ENCODE peak calls at places on chromosome 15, in eight cellular contexts. Y, B, S, R, X, N, J and P are unnamed samples.

GRCh38 chr15:98609144-98609852 is 39.0 kb upstream of the IGF1R start:
- DNase-seq in Y (no peak), B (no peak), S (peak), R (no peak), X (peak), N (peak), J (peak), P (no peak)

GRCh38 chr15:71237456-71238188 is 122.4 kb downstream of the THSD4 start:
- DNase-seq in Y (peak), B (no peak), S (peak), R (no peak), X (peak), N (no peak), J (peak), P (peak)

GRCh38 chr15:31298707-31299172 is 27.9 kb upstream of the KLF13 start:
- DNase-seq in Y (no peak), B (no peak), S (no peak), R (peak), X (no peak), N (no peak), J (no peak), P (no peak)

GRCh38 chr15:67523337-67523736 is 2.4 kb downstream of the C15orf61 start:
- DNase-seq in Y (no peak), B (no peak), S (peak), R (no peak), X (no peak), N (no peak), J (no peak), P (no peak)

GRCh38 chr15:57320543-57321220 is 55.6 kb upstream of the CGNL1 start:
- DNase-seq in Y (no peak), B (no peak), S (no peak), R (no peak), X (peak), N (no peak), J (peak), P (peak)

GRCh38 chr15:22780267-22780666 is 6.2 kb upstream of the NIPA1 start:
- DNase-seq in Y (no peak), B (no peak), S (no peak), R (no peak), X (no peak), N (no peak), J (no peak), P (no peak)

GRCh38 chr15:74587924-74588323 is 27.7 kb upstream of the CLK3 start:
- DNase-seq in Y (no peak), B (no peak), S (no peak), R (no peak), X (no peak), N (no peak), J (no peak), P (no peak)

GRCh38 chr15:70504305-70504951 is 258.9 kb downstream of the UACA start:
- DNase-seq in Y (peak), B (no peak), S (peak), R (peak), X (peak), N (no peak), J (peak), P (no peak)

GRCh38 chr15:48795901-48796300 is 15.0 kb downstream of the CEP152 start:
- DNase-seq in Y (no peak), B (no peak), S (peak), R (no peak), X (no peak), N (no peak), J (no peak), P (no peak)

GRCh38 chr15:51184637-51185036 is 89.9 kb upstream of the TNFAIP8L3 start:
- DNase-seq in Y (no peak), B (no peak), S (no peak), R (no peak), X (no peak), N (no peak), J (no peak), P (no peak)

GRCh38 chr15:83276661-83277060 is 7.8 kb downstream of the BNC1 start:
- DNase-seq in Y (no peak), B (no peak), S (no peak), R (no peak), X (peak), N (no peak), J (peak), P (no peak)

GRCh38 chr15:58477228-58477627 is 45.4 kb downstream of the LIPC start:
- DNase-seq in Y (no peak), B (no peak), S (no peak), R (no peak), X (no peak), N (no peak), J (no peak), P (no peak)

GRCh38 chr15:50415752-50416404 is 8.3 kb upstream of the USP8 start:
- DNase-seq in Y (no peak), B (no peak), S (no peak), R (no peak), X (no peak), N (no peak), J (peak), P (no peak)

GRCh38 chr15:33581032-33581431 is 270.3 kb downstream of the RYR3 start:
- DNase-seq in Y (no peak), B (no peak), S (peak), R (no peak), X (peak), N (no peak), J (peak), P (peak)

GRCh38 chr15:59237119-59237853 is 30.6 kb downstream of the LDHAL6B start:
- DNase-seq in Y (no peak), B (no peak), S (no peak), R (no peak), X (no peak), N (no peak), J (no peak), P (no peak)

GRCh38 chr15:47473857-47474256 is 243.4 kb upstream of the SEMA6D start:
- DNase-seq in Y (no peak), B (no peak), S (no peak), R (no peak), X (peak), N (no peak), J (peak), P (peak)

GRCh38 chr15:63373866-63374548 is 7.6 kb downstream of the CA12 start:
- DNase-seq in Y (no peak), B (no peak), S (no peak), R (no peak), X (no peak), N (no peak), J (no peak), P (no peak)

GRCh38 chr15:35117508-35118280 is 32.6 kb upstream of the NANOGP8 start:
- DNase-seq in Y (no peak), B (no peak), S (no peak), R (no peak), X (no peak), N (no peak), J (peak), P (no peak)

GRCh38 chr15:72231847-72232461 is 964 bp upstream of the PKM start:
- DNase-seq in Y (peak), B (peak), S (peak), R (no peak), X (peak), N (no peak), J (peak), P (peak)

GRCh38 chr15:26013946-26014345 is 150.8 kb upstream of the ATP10A start:
- DNase-seq in Y (no peak), B (no peak), S (peak), R (no peak), X (no peak), N (no peak), J (no peak), P (no peak)

GRCh38 chr15:92471263-92471662 is 77.6 kb downstream of the ST8SIA2 start:
- DNase-seq in Y (no peak), B (no peak), S (no peak), R (no peak), X (no peak), N (no peak), J (no peak), P (no peak)

GRCh38 chr15:39248204-39248603 is 332.7 kb upstream of the THBS1 start:
- DNase-seq in Y (no peak), B (no peak), S (no peak), R (peak), X (peak), N (no peak), J (peak), P (no peak)

GRCh38 chr15:33111051-33111451 is 83.5 kb downstream of the FMN1 start:
- DNase-seq in Y (no peak), B (no peak), S (peak), R (no peak), X (peak), N (no peak), J (peak), P (no peak)

GRCh38 chr15:62071711-62072308 is 5.0 kb downstream of the C2CD4A start:
- DNase-seq in Y (no peak), B (peak), S (peak), R (no peak), X (peak), N (no peak), J (no peak), P (no peak)

DNA sequence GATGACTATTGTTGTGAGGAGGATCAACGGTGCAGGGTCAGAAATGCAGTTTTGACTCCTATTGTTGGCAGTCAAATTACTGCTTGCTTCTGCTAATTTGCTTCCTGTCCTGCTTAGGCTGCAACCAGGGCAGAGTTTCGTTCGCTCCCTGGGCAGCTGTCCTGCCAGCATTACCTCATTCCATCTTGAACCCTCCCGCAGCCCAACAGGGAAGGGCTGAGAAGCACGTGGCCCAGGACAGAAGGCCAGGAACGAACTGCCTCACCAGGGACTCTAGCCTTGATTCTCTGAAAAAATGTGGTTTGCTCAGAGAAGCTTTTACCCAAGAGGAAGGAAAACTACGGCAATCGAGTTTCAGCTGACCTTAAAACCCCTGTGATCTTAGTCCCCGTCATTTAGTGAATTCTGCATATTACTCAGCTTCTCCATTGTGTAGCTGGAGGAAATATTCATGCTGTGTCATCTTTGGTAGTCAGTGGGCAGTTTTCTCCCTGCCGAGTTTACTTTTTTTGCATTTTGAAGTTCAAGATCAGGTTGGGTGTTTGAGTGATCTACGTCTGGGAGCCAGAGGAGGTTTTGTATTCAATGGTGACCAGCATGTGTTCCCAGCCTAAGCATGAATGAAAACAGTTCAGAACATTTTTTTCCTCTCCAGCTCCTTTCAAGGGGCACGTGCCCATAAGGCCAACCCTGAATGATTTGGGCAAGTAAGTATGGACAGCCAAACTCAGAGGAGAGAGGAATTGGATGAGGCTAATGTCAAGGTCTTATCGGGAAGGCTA is 23.0 kb downstream of the TLNRD1 start:
- DNase-seq in Y (peak), B (no peak), S (peak), R (peak), X (peak), N (no peak), J (peak), P (peak)
- H3K4me3 ChIP-seq in Y (no peak), B (peak), S (no peak), R (no peak), X (no peak), N (no peak), J (no peak), P (no peak)

GRCh38 chr15:78264304-78265136 is at the start of gene DNAJA4:
- DNase-seq in Y (peak), B (peak), S (no peak), R (peak), X (peak), N (no peak), J (peak), P (no peak)
- H3K4me3 ChIP-seq in Y (peak), B (peak), S (no peak), R (peak), X (peak), N (peak), J (peak), P (peak)

DNA sequence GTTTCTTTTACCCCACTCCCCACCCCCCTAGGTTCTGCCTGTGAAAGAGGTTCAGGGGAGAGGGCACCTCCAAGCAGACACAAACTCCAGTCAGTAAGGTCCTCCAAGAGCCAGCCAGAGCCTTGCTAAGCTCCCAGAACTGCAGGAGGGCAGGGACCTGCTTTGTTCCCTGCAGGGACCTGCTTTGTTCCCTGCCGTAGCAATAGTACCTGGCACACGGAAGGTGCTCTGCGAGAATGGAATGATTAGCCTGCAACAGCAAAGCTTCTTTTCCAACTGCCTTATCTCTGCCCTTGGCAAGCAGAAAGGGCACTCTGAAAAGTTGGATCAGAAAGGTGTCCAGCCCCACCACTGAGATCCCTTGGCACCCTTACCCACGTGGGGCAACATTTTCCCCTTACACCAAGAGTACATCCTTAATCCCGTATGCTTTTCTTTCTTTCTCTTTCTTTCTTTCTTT is 1.4 kb downstream of the PAQR5 start:
- DNase-seq in Y (no peak), B (no peak), S (peak), R (peak), X (no peak), N (no peak), J (no peak), P (no peak)
- H3K4me3 ChIP-seq in Y (no peak), B (no peak), S (no peak), R (peak), X (no peak), N (peak), J (no peak), P (no peak)

DNA sequence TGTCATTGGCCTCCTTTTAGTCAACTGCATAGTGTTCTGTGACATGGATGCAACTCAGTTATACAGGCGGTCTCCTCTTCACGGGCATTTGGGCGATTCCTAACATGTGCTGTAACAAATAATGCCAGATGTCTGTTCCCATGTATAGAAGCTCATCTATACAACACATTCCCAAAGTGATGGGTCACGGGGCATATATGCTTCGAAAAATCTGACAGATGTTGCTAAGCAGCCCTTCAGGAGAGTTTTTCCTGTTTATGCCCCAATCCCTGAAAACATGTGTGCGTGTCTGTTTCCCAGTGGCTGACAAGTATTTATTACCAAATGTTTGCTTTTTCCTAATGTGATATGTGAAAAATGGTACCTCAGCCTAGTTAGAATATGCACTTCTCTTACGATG is 25.8 kb downstream of the LRRK1 start:
- DNase-seq in Y (no peak), B (no peak), S (no peak), R (no peak), X (no peak), N (no peak), J (no peak), P (no peak)
- H3K4me3 ChIP-seq in Y (no peak), B (no peak), S (no peak), R (no peak), X (no peak), N (no peak), J (no peak), P (no peak)

DNA sequence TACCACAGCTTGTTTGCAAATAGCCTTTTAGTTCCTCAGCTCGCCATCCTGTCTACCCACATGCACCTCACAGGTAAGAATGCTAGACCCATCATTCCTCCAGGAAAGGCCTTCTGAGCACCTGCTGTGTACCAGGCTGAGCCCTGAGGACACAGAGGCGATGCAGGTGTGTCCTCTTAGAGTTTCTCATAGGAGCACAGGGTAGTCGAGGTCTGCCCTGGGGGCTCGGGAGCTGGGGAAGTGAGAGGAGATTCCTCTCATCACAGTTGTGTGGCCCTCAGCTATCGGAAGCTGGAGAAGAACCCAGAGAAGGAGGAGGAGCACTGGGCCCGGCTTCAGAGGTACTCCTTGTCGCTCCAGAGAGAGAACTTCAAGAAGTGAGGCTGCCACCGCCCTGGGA is 8.0 kb downstream of the MESP1 start:
- DNase-seq in Y (no peak), B (no peak), S (no peak), R (no peak), X (no peak), N (no peak), J (no peak), P (no peak)
- H3K4me3 ChIP-seq in Y (no peak), B (no peak), S (no peak), R (no peak), X (no peak), N (no peak), J (no peak), P (no peak)

GRCh38 chr15:37050345-37050744 is 50.0 kb downstream of the MEIS2 start:
- DNase-seq in Y (no peak), B (no peak), S (no peak), R (no peak), X (no peak), N (no peak), J (no peak), P (no peak)

GRCh38 chr15:37041836-37042235 is 58.5 kb downstream of the MEIS2 start:
- DNase-seq in Y (no peak), B (no peak), S (no peak), R (no peak), X (no peak), N (no peak), J (no peak), P (no peak)

GRCh38 chr15:37045241-37045640 is 55.1 kb downstream of the MEIS2 start:
- DNase-seq in Y (no peak), B (no peak), S (peak), R (no peak), X (no peak), N (no peak), J (no peak), P (no peak)

GRCh38 chr15:37046876-37047614 is 53.3 kb downstream of the MEIS2 start:
- DNase-seq in Y (no peak), B (no peak), S (peak), R (no peak), X (peak), N (no peak), J (peak), P (peak)

GRCh38 chr15:37045859-37046318 is 54.5 kb downstream of the MEIS2 start:
- DNase-seq in Y (no peak), B (no peak), S (peak), R (no peak), X (no peak), N (peak), J (no peak), P (no peak)
- H3K4me3 ChIP-seq in Y (no peak), B (no peak), S (no peak), R (no peak), X (no peak), N (peak), J (no peak), P (no peak)